ENCODE peak calls at places on chromosomes 1 and 21, in seven cellular contexts. W is pancreas, L is coronary artery, N is RWPE2, O is A549, C is breast epithelium, A is heart left ventricle. D is an unnamed sample.

GRCh38 chr21:15060776-15061175 is 4.0 kb downstream of the NRIP1 start:
- DNase-seq in C (no peak), W (no peak), L (no peak), A (no peak), O (no peak), N (no peak), D (no peak)

GRCh38 chr1:178683304-178683703 is 41.7 kb upstream of the RALGPS2 start:
- DNase-seq in C (no peak), L (no peak), N (no peak), A (no peak), W (no peak), O (no peak), D (no peak)

GRCh38 chr1:173467426-173467825 is 9.7 kb upstream of the PRDX6 start:
- DNase-seq in O (no peak), N (no peak), A (no peak), L (no peak), W (no peak), C (no peak), D (no peak)

GRCh38 chr1:110385369-110385768 is 5.5 kb downstream of the SLC16A4 start:
- DNase-seq in N (no peak), W (no peak), L (no peak), A (no peak), C (no peak), O (no peak), D (no peak)

GRCh38 chr1:200670215-200671118 is 760 bp upstream of the DDX59 start:
- DNase-seq in A (peak), L (no peak), C (no peak), N (no peak), W (no peak), O (peak), D (peak)

GRCh38 chr1:54378157-54378883 is 27.9 kb downstream of the SSBP3 start:
- DNase-seq in A (no peak), N (no peak), C (no peak), O (no peak), L (no peak), W (no peak), D (peak)

GRCh38 chr1:912740-913301 is 10.9 kb upstream of the SAMD11 start:
- DNase-seq in C (peak), L (no peak), W (peak), N (peak), A (peak), O (peak), D (no peak)

GRCh38 chr1:97277891-97278662 is 556.5 kb downstream of the PTBP2 start:
- DNase-seq in O (peak), A (no peak), N (no peak), W (no peak), L (no peak), C (no peak), D (no peak)

GRCh38 chr1:237539055-237539454 is 351.7 kb downstream of the ZP4 start:
- DNase-seq in O (no peak), C (no peak), A (no peak), L (no peak), N (no peak), W (no peak), D (no peak)

DNA sequence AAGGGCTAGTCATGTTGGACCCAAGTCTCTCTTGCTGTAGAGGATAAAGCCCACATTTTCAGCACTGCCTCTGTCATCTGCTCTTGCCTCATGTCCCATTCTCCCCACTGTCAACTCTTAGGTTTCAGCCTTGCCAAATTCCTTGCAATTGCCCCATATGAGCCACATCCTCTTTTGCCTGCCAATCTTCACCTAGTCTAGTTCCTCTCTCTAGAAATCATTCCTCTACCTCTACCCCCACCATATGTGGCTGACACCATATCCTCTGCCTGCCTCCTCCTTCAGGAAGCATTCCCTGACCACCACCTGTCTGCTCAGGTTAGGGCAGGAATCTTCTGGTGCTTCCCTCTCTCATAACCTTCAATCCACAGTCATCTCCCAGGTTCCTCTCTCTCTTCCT is 38.2 kb downstream of the SLC9A1 start:
- DNase-seq in W (no peak), C (no peak), N (no peak), L (no peak), A (no peak), O (no peak), D (no peak)
- H3K27ac ChIP-seq in W (no peak), C (peak), N (peak), L (peak), A (peak), O (no peak), D (no peak)

DNA sequence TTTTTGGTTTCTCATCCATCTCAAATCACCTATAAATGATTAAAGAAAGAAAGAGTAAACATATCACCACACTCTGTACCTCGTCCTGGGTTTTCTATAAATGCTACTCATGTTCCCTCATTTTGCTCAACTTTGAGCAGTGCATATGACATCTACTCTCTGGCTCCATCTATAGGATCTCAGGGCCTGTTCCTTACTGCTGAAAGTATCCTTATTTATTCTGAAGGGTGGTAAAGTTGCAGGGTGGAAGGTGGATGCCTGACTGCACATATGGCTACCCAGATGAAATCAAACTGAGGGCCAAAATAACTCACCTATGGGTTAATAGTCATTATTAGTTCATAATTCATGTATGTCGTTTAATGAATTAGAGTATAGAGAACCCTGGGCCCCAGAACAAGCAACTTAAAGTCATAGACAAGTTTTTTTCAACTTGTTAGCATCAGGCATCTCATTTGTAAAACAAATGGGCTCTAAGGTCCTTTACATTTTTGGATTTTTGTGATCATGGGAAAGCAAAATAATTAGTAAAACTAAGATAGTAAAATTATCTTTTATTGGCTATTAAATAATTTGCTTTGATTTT is 46.5 kb downstream of the NCF2 start:
- DNase-seq in N (no peak), C (no peak), L (no peak), A (no peak), W (no peak), O (peak), D (no peak)
- H3K27ac ChIP-seq in N (no peak), C (no peak), L (no peak), A (no peak), W (no peak), O (no peak), D (no peak)

GRCh38 chr21:34176442-34176841 is 103.1 kb downstream of the MRPS6 start:
- DNase-seq in A (no peak), W (no peak), L (no peak), N (no peak), O (no peak), C (no peak), D (no peak)

GRCh38 chr21:34179204-34179935 is 106.0 kb downstream of the MRPS6 start:
- DNase-seq in L (no peak), A (no peak), O (no peak), C (no peak), W (no peak), N (no peak), D (no peak)

GRCh38 chr21:34180406-34180805 is 107.0 kb downstream of the MRPS6 start:
- DNase-seq in N (no peak), L (no peak), O (no peak), W (no peak), A (no peak), C (no peak), D (no peak)

GRCh38 chr21:34180826-34181359 is 107.5 kb downstream of the MRPS6 start:
- DNase-seq in O (no peak), L (no peak), C (no peak), N (no peak), W (no peak), A (no peak), D (no peak)

GRCh38 chr21:34177919-34178567 is 104.7 kb downstream of the MRPS6 start:
- DNase-seq in W (no peak), A (no peak), N (no peak), L (no peak), C (no peak), O (no peak), D (no peak)
- H3K27ac ChIP-seq in W (no peak), A (no peak), N (no peak), L (peak), C (no peak), O (no peak), D (no peak)

DNA sequence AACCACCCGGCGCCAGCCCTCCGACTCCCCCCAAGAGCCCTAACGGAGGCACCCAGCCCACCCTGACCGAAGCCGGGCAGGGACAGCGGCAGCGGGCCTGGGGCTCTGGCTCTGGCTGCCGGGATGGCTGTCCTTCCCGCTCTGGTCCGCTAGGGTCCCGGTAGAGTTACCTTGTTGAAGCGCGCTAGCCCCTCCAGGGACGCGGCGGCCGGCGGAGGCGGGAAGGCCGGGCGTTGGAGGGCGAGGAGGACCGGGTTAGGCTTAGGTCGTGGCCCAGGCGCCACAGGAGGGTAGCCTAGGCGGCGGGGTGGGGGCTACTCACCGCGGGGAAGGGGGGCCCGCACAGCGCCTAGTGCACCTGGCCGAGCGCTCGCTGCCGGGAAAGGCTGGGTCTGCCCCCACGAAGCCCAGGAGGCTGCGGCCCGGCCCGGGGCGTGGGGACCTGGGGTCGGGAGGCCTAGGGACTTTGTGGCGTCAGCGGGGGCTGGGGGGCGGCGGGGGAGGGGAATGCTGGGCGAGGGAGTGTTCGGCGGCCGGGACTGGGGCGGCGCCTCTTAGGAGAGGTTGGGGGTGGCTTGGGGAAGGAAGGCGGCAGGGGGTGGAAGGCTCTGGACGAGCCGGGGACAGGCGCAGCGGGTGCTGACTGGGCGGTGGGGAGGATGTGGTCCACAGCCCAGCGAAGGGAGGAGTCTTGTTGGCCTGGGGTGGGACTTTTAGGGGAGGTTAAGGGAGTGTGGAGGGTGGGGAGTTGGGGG is at the start of gene TRIM17:
- DNase-seq in W (peak), L (no peak), N (no peak), A (no peak), O (no peak), C (no peak), D (no peak)
- H3K27ac ChIP-seq in W (no peak), L (no peak), N (no peak), A (no peak), O (no peak), C (peak), D (no peak)

DNA sequence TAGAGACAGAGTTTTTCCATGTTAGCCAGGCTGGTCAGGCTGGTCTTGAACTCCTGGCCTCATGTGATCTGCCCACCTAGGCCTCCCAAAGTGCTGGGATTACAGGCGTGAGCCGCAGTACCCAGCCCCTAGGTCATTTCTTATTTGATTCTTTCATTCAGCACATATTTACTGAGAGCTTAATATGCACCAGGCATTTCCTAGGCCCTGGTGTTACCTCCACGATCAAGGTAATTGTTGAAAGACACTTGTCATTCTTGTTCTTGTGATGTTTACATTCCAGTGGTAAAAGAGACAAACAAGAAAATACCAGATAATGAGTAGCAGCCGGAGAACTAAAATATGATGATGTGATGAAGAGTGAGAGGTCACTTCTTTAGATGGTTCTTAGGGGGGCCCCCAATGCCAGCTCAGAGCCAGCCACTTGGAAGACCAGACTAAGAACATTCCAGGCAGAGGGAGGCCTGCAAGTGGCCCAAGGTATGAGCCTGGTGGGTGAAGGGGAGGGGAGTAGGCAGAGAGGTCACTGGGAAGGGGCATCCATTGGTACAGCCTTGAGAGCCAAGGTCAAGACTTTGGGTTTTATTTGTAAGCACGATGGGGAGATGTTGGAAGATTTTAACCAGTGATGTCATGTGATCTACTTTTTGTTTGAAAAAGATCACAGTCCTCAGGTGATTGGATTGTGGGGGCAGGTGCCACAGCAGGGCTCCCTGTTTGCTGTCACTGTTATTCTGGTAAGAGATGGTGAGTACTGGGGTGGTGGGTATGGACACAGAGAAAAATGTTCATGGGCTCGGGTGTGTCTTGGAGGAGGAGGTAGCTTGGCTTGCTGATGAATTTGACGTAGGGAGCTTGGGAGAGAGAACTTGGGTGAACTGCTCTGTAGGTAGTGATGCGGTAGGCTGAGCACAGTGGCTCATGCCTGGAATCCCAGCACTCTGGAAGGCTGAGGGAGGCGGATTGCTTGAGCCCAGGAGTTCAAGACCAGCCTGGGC is 18.7 kb downstream of the UBE2Q1 start:
- DNase-seq in L (no peak), W (no peak), O (no peak), C (no peak), A (no peak), N (no peak), D (no peak)
- H3K27ac ChIP-seq in L (no peak), W (no peak), O (no peak), C (no peak), A (no peak), N (no peak), D (no peak)

GRCh38 chr1:73161418-73161817 is 879.1 kb upstream of the NEGR1 start:
- DNase-seq in L (no peak), N (no peak), C (no peak), O (no peak), A (no peak), W (no peak), D (no peak)
- H3K27ac ChIP-seq in L (no peak), N (no peak), C (no peak), O (no peak), A (no peak), W (no peak), D (no peak)

GRCh38 chr1:156492591-156493080 is 7.9 kb downstream of the MEF2D start:
- DNase-seq in A (peak), O (no peak), L (no peak), W (no peak), C (no peak), N (no peak), D (no peak)
- H3K27ac ChIP-seq in A (peak), O (no peak), L (peak), W (peak), C (peak), N (no peak), D (peak)

DNA sequence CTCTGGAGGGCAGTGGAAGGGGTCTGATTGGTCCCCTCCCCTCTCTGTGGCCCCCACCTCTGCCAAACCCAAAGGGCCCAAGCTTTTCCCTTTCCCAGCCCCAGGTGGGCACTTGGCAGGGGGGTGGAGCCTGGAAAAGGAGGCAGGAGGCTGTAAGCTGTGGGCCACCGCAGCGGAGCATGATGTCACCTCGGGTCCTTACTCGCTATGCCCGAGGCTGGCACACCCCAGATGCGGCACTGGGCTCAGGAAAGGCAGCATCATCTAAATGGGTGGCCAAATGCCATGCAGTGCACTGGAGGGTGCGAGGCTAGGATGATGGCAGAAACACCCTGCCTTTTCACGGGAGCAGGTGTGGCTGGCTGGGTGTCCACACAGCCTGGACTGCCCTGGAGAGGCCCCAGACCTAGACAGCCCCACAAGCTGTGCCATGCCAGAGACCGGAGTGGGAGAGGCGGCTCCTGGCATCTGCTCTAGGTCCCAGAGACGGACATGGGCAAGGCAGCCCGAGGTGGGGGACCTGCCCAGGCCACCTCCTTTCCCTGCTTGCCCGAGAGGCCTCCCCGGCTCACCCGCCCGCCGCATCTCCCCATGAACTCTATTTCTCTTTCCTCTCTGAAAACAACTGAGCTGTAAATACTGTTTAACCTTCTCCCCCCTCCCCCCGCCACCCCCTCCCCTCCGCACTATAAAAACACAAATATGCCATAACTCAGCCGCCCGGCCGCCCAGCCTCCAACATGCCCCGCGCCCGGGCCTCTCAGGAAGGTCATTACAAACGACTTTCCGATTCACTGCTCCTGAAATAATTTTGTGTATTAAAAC is 124.7 kb downstream of the CASZ1 start:
- DNase-seq in C (no peak), W (no peak), L (no peak), A (no peak), N (no peak), O (no peak), D (no peak)
- H3K27ac ChIP-seq in C (no peak), W (no peak), L (no peak), A (no peak), N (no peak), O (no peak), D (no peak)

GRCh38 chr1:167654975-167655575 is 25.0 kb downstream of the RCSD1 start:
- DNase-seq in L (no peak), A (peak), W (no peak), C (no peak), O (no peak), N (no peak), D (no peak)

GRCh38 chr1:167648252-167648849 is 18.3 kb downstream of the RCSD1 start:
- DNase-seq in A (peak), W (no peak), N (no peak), C (no peak), O (no peak), L (no peak), D (no peak)

GRCh38 chr1:167648978-167649752 is 19.1 kb downstream of the RCSD1 start:
- DNase-seq in L (no peak), O (no peak), N (no peak), W (no peak), A (peak), C (no peak), D (no peak)

GRCh38 chr1:167650266-167651160 is 20.5 kb downstream of the RCSD1 start:
- DNase-seq in L (no peak), N (no peak), C (no peak), A (no peak), W (no peak), O (no peak), D (no peak)

GRCh38 chr1:167651161-167651693 is 21.2 kb downstream of the RCSD1 start:
- DNase-seq in C (no peak), N (no peak), L (no peak), A (no peak), O (no peak), W (no peak), D (no peak)
- H3K27ac ChIP-seq in C (peak), N (no peak), L (peak), A (peak), O (no peak), W (no peak), D (no peak)

D was measured in substantia nigra.